ENCODE peak calls at places on chromosomes 4 and X, in seven cellular contexts. R is neural progenitor cell, S is mesenchymal stem cell, O is cardiac muscle cell, U is astrocyte, M is uterus, G is pancreas. P is an unnamed sample.

GRCh38 chrX:18594079-18594478 is 77.8 kb downstream of the RS1 start:
- DNase-seq in O (no peak), M (no peak), R (no peak), U (no peak), G (no peak), S (no peak), P (no peak)

GRCh38 chrX:121641560-121641959 is 594.1 kb downstream of the GLUD2 start:
- DNase-seq in S (no peak), O (no peak), R (no peak), U (peak), G (no peak), M (no peak), P (peak)

GRCh38 chr4:183343730-183344129 is 21.5 kb upstream of the CLDN24 start:
- DNase-seq in O (no peak), S (no peak), G (no peak), M (no peak), U (no peak), R (no peak), P (no peak)

GRCh38 chr4:5719329-5720055 is 8.5 kb downstream of the EVC start:
- DNase-seq in O (no peak), M (no peak), G (no peak), U (no peak), R (no peak), S (no peak), P (no peak)

GRCh38 chr4:96093057-96093456 is 253.2 kb downstream of the PDHA2 start:
- DNase-seq in G (peak), M (no peak), U (no peak), O (no peak), R (no peak), S (no peak), P (no peak)

GRCh38 chrX:53440101-53440500 is 5.9 kb upstream of the HSD17B10 start:
- DNase-seq in U (no peak), M (no peak), R (no peak), O (no peak), G (no peak), S (no peak), P (no peak)

GRCh38 chr4:10082047-10082446 is 34.6 kb downstream of the WDR1 start:
- DNase-seq in M (no peak), O (no peak), U (no peak), R (no peak), G (no peak), S (no peak), P (no peak)

GRCh38 chrX:20144491-20144890 is 2.9 kb upstream of the EIF1AX start:
- DNase-seq in S (peak), R (no peak), U (peak), M (no peak), O (no peak), G (no peak), P (no peak)

GRCh38 chrX:74890676-74891430 is 34.4 kb downstream of the NEXMIF start:
- DNase-seq in O (no peak), S (no peak), G (no peak), M (no peak), R (no peak), U (no peak), P (no peak)

GRCh38 chrX:83934220-83934619 is 73.3 kb downstream of the CYLC1 start:
- DNase-seq in S (no peak), O (peak), M (no peak), U (no peak), G (no peak), R (no peak), P (no peak)

GRCh38 chr4:73740353-73740778 is at the start of gene CXCL8:
- DNase-seq in G (peak), R (no peak), U (peak), O (no peak), S (peak), M (no peak), P (peak)

GRCh38 chr4:7719354-7720174 is 220.1 kb downstream of the AFAP1 start:
- DNase-seq in R (peak), M (peak), O (peak), S (peak), U (no peak), G (peak), P (no peak)

GRCh38 chrX:41449138-41449537 is 2.0 kb downstream of the NYX start:
- DNase-seq in U (no peak), G (no peak), R (no peak), O (no peak), S (no peak), M (no peak), P (no peak)

GRCh38 chrX:675279-675886 is 44.8 kb downstream of the SHOX start:
- DNase-seq in O (no peak), G (no peak), S (no peak), R (peak), U (no peak), M (no peak), P (no peak)

GRCh38 chrX:36908801-36909403 is 99.3 kb upstream of the FAM47C start:
- DNase-seq in S (peak), G (no peak), O (peak), M (no peak), U (peak), R (peak), P (no peak)

GRCh38 chr4:66930216-66930615 is 615.1 kb downstream of the CENPC start:
- DNase-seq in G (no peak), R (no peak), M (no peak), U (no peak), S (no peak), O (no peak), P (no peak)

GRCh38 chr4:13323916-13324315 is 160.2 kb downstream of the RAB28 start:
- DNase-seq in U (peak), R (no peak), M (no peak), S (no peak), O (no peak), G (no peak), P (no peak)

GRCh38 chr4:124526321-124526720 is 186.2 kb downstream of the ANKRD50 start:
- DNase-seq in M (no peak), O (no peak), G (no peak), U (no peak), S (no peak), R (no peak), P (no peak)

GRCh38 chr4:44927361-44928061 is 201.2 kb upstream of the GNPDA2 start:
- DNase-seq in O (peak), M (no peak), S (peak), U (peak), R (peak), G (no peak), P (no peak)

GRCh38 chr4:168384437-168385141 is 66.0 kb upstream of the DDX60 start:
- DNase-seq in S (no peak), U (peak), M (no peak), R (no peak), O (no peak), G (no peak), P (no peak)

GRCh38 chrX:47145408-47146120 is 543 bp downstream of the RBM10 start:
- DNase-seq in M (no peak), G (no peak), U (no peak), R (no peak), O (no peak), S (no peak), P (no peak)

GRCh38 chrX:13283512-13283911 is 36.3 kb downstream of the ATXN3L start:
- DNase-seq in M (no peak), U (peak), O (no peak), G (no peak), S (no peak), R (peak), P (no peak)

GRCh38 chr4:3766791-3767561 is 791 bp downstream of the ADRA2C start:
- DNase-seq in G (peak), U (no peak), O (peak), S (peak), M (peak), R (peak), P (no peak)

GRCh38 chr4:152633118-152633517 is 46.7 kb downstream of the TMEM154 start:
- DNase-seq in O (no peak), U (no peak), R (no peak), S (no peak), M (no peak), G (no peak), P (no peak)

GRCh38 chr4:77538574-77539157 is 67.0 kb upstream of the CXCL13 start:
- DNase-seq in S (peak), M (no peak), O (no peak), G (peak), R (no peak), U (peak), P (peak)

GRCh38 chr4:6910340-6910959 is 824 bp downstream of the TBC1D14 start:
- DNase-seq in S (no peak), G (no peak), R (peak), U (no peak), O (no peak), M (no peak), P (no peak)

GRCh38 chr4:27684501-27685077 is 823.9 kb downstream of the STIM2 start:
- DNase-seq in O (peak), M (no peak), G (peak), U (peak), R (peak), S (peak), P (peak)

GRCh38 chrX:65601126-65601525 is 66.3 kb upstream of the MSN start:
- DNase-seq in G (no peak), U (no peak), R (no peak), S (no peak), O (no peak), M (no peak), P (no peak)

GRCh38 chr4:144699565-144699964 is 53.6 kb downstream of the HHIP start:
- DNase-seq in O (no peak), G (no peak), U (peak), R (no peak), S (no peak), M (no peak), P (no peak)

GRCh38 chr4:137370206-137370633 is 162.1 kb downstream of the PCDH18 start:
- DNase-seq in R (no peak), G (no peak), U (peak), S (no peak), M (no peak), O (no peak), P (peak)

GRCh38 chr4:77538144-77538543 is 67.5 kb upstream of the CXCL13 start:
- DNase-seq in U (peak), S (peak), G (no peak), R (no peak), O (no peak), M (no peak), P (peak)

DNA sequence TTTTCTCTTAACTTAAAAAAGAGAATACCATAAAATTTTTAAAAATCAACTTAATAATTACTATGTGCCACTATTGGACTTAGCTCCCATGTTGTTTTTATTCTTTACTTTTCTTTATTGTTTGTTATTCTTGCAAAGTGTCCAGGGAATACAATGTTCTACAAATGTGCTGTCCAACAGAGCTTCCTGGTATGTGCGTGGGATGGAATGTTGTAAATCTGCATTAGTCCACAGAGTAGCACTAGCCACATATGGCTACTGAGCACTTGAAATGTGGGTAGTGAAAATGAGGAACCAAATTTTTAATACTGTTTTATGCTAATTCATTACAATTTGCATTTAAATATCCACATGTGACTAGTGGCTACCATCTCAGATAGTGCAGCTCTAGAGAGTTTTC is 14.3 kb upstream of the CORIN start:
- DNase-seq in U (peak), O (no peak), G (no peak), R (no peak), M (no peak), S (peak), P (peak)
- H3K4me3 ChIP-seq in U (no peak), O (no peak), G (no peak), R (no peak), M (no peak), S (no peak), P (no peak)

GRCh38 chrX:38881727-38882126 is 80.5 kb downstream of the MID1IP1 start:
- DNase-seq in U (no peak), M (no peak), R (no peak), G (no peak), O (no peak), S (no peak), P (no peak)

GRCh38 chrX:38886112-38886511 is 84.9 kb downstream of the MID1IP1 start:
- DNase-seq in G (no peak), O (no peak), S (no peak), R (no peak), U (no peak), M (no peak), P (no peak)

GRCh38 chrX:38881066-38881465 is 79.8 kb downstream of the MID1IP1 start:
- DNase-seq in O (no peak), U (no peak), M (no peak), S (no peak), R (no peak), G (no peak), P (no peak)

GRCh38 chrX:38880460-38880859 is 79.2 kb downstream of the MID1IP1 start:
- DNase-seq in M (no peak), R (no peak), U (peak), G (peak), S (no peak), O (no peak), P (no peak)

DNA sequence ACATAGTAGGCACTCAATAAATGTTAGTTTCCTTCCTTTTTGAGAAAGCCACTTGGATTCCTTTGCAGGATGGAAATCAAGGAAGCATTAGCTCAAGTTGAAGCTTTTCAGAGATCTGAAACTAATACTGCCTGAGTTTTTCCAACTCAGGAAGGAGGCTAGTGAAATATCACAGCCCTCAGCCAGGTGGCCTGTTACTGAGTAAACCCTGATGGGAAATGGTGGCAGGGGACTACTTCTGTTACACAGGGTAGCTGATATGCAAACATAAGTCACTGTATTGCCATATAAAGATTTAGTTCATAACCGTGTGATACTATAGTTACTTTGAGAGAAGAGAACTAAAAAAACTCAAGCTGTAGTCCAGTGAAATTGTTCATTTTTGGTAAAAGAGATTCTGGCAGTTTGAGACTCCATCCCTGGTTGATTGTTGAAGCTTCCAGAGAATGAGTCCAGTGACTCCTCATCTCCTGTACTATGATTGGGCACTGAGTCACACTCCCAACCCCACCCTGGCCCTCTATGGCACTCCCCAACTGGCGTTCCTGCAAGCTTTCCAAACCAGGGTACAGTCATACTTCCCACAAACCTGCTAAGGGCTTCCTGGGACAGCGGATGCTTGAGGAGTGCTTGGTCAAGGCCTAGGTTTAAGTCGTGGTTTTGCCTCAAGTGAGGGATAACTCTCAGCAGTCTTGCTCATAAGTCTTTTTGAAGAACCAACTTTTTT is 81.8 kb downstream of the MID1IP1 start:
- DNase-seq in G (peak), M (no peak), O (no peak), R (no peak), S (peak), U (peak), P (peak)
- H3K4me3 ChIP-seq in G (no peak), M (no peak), O (no peak), R (no peak), S (no peak), U (no peak), P (no peak)

GRCh38 chr4:76434901-76435688 is at the start of gene SHROOM3:
- DNase-seq in U (peak), S (peak), R (peak), G (no peak), O (peak), M (no peak), P (no peak)
- H3K4me3 ChIP-seq in U (peak), S (peak), R (peak), G (no peak), O (no peak), M (peak), P (peak)

GRCh38 chr4:151226004-151226932 is 50.7 kb upstream of the PRSS48 start:
- DNase-seq in M (no peak), R (no peak), G (no peak), S (peak), O (no peak), U (peak), P (peak)
- H3K4me3 ChIP-seq in M (peak), R (no peak), G (no peak), S (peak), O (no peak), U (peak), P (peak)

GRCh38 chr4:185810746-185811508 is 1.1 kb downstream of the SORBS2 start:
- DNase-seq in M (no peak), O (no peak), U (no peak), S (no peak), G (no peak), R (peak), P (no peak)
- H3K4me3 ChIP-seq in M (peak), O (peak), U (peak), S (no peak), G (peak), R (peak), P (no peak)

GRCh38 chrX:153766098-153766817 is 2.2 kb downstream of the PLXNB3 start:
- DNase-seq in R (peak), G (peak), O (peak), S (peak), M (peak), U (peak), P (peak)
- H3K4me3 ChIP-seq in R (no peak), G (no peak), O (no peak), S (peak), M (peak), U (peak), P (peak)

GRCh38 chr4:98710831-98711230 is 52.4 kb upstream of the TSPAN5 start:
- DNase-seq in M (no peak), R (no peak), G (no peak), S (peak), U (peak), O (no peak), P (no peak)

GRCh38 chr4:98712607-98713006 is 54.2 kb upstream of the TSPAN5 start:
- DNase-seq in G (no peak), R (no peak), O (no peak), S (no peak), M (no peak), U (no peak), P (no peak)

GRCh38 chr4:98706935-98707334 is 48.5 kb upstream of the TSPAN5 start:
- DNase-seq in G (no peak), M (no peak), O (no peak), S (no peak), U (no peak), R (no peak), P (no peak)

GRCh38 chr4:98706200-98706813 is 47.9 kb upstream of the TSPAN5 start:
- DNase-seq in G (no peak), U (no peak), M (no peak), O (no peak), R (no peak), S (no peak), P (no peak)

GRCh38 chr4:98711526-98711925 is 53.1 kb upstream of the TSPAN5 start:
- DNase-seq in G (no peak), O (no peak), R (no peak), M (no peak), U (peak), S (no peak), P (no peak)
- H3K4me3 ChIP-seq in G (no peak), O (no peak), R (no peak), M (no peak), U (no peak), S (no peak), P (no peak)

DNA sequence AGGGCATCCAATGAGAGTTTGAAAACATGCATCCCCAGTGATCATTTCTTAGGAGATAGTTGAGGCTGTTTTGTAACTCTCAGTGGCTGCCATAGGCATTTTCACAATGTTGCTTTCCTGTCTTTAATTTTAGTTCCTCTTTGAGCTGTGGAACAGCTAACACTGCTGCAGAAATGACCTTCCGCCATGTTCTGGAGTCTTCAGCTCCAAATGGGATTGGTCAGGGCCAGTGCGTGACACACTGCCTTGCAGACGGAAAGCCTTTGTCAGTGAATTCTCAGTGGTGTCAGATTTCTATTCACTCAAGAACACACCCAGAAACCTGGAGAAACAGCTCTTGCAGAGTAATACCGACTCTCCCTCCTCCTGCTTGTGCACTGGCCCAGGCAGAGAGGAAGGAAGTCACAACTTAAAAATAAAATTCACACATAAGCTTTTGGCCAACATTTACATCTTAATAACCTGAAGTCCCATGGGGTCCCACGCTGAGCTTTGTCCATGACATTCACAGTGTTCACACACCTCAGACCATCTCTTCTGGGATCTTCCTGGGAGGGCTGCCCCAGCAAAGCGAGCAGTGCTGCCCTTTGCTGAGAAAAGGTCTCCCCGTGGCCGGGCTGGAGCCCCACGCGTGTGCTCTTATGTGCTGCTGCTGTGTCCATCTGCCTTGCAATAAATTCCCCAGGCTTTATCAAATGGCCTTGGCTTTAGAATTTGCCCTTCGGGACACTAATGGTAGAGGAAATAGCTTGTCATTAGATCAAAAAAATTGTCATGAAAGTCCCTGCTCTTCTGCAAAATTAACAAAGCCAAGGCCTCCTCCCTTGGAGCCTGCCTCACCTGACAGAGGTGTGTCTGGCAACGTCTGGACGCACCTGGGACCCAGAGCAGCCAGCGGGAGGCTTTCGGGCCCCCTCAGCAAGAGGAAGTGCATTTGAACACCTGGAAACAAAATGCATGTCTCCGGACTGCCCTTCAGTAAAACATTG is 126.8 kb downstream of the IRF2 start:
- DNase-seq in M (no peak), G (peak), S (peak), O (peak), R (peak), U (peak), P (peak)
- H3K4me3 ChIP-seq in M (no peak), G (no peak), S (no peak), O (no peak), R (peak), U (no peak), P (no peak)

GRCh38 chr4:158770671-158771070 is 1.8 kb downstream of the FNIP2 start:
- DNase-seq in G (no peak), S (no peak), M (no peak), O (no peak), R (no peak), U (no peak), P (no peak)
- H3K4me3 ChIP-seq in G (peak), S (peak), M (no peak), O (peak), R (peak), U (peak), P (no peak)

GRCh38 chr4:139017861-139018260 is 2.3 kb downstream of the NOCT start:
- DNase-seq in U (no peak), R (no peak), S (no peak), O (no peak), G (no peak), M (no peak), P (no peak)
- H3K4me3 ChIP-seq in U (peak), R (no peak), S (no peak), O (no peak), G (no peak), M (no peak), P (no peak)